ENCODE peak calls at places on chromosomes 2 and 18, in four cellular contexts. Z, H, O and R are unnamed samples.
A peak's percentile ranks its signal among the peaks of the same experiment; 100 is the strongest.

GRCh38 chr18:77114564-77115391 is 17.8 kb downstream of the MBP start:
- DNase-seq in Z (peak; percentile 92), H (peak; percentile 96), O (peak; percentile 95), R (no peak)

GRCh38 chr2:20604957-20605381 is 45.9 kb downstream of the HS1BP3 start:
- DNase-seq in Z (no peak), H (no peak), O (no peak), R (no peak)

GRCh38 chr18:11516988-11517630 is 92.3 kb upstream of the SLC35G4 start:
- DNase-seq in O (peak; percentile 48), H (no peak), Z (no peak), R (no peak)

GRCh38 chr2:231716641-231717280 is 8.4 kb downstream of the PTMA start:
- DNase-seq in H (no peak), Z (no peak), O (no peak), R (no peak)

GRCh38 chr2:2867371-2867770 is 510.2 kb downstream of the EIPR1 start:
- DNase-seq in Z (no peak), O (no peak), H (no peak), R (no peak)

GRCh38 chr2:25936889-25937545 is 45.3 kb downstream of the KIF3C start:
- DNase-seq in H (no peak), O (no peak), Z (peak; percentile 70), R (no peak)

GRCh38 chr2:218437969-218438368 is 19.0 kb downstream of the VIL1 start:
- DNase-seq in H (no peak), O (no peak), Z (no peak), R (no peak)

GRCh38 chr2:238108423-238109201 is 8.5 kb downstream of the ESPNL start:
- DNase-seq in H (no peak), O (peak; percentile 25), Z (no peak), R (peak; percentile 65)

GRCh38 chr2:99066075-99066557 is 75.4 kb upstream of the C2orf15 start:
- DNase-seq in H (peak; percentile 60), Z (no peak), O (no peak), R (no peak)

GRCh38 chr2:168736636-168737424 is 65.6 kb upstream of the NOSTRIN start:
- DNase-seq in H (no peak), O (peak; percentile 45), Z (no peak), R (no peak)

GRCh38 chr2:35365859-35366258 is 989.7 kb upstream of the CRIM1 start:
- DNase-seq in O (no peak), Z (no peak), H (peak; percentile 18), R (no peak)

GRCh38 chr2:203819434-203820133 is 48.0 kb upstream of the CTLA4 start:
- DNase-seq in H (no peak), O (no peak), Z (no peak), R (no peak)

GRCh38 chr2:84293791-84294380 is 165.2 kb downstream of the SUCLG1 start:
- DNase-seq in H (no peak), O (no peak), Z (no peak), R (no peak)

GRCh38 chr2:69073928-69074575 is 61.1 kb downstream of the ANTXR1 start:
- DNase-seq in H (peak; percentile 18), Z (no peak), O (no peak), R (no peak)

GRCh38 chr2:169561364-169561763 is 12.3 kb downstream of the FASTKD1 start:
- DNase-seq in H (no peak), O (no peak), Z (no peak), R (no peak)

GRCh38 chr2:11799826-11800225 is 53.4 kb downstream of the LPIN1 start:
- DNase-seq in Z (no peak), H (no peak), O (no peak), R (no peak)

GRCh38 chr18:77478619-77479018 is 229.0 kb downstream of the GALR1 start:
- DNase-seq in H (no peak), Z (peak; percentile 34), O (peak; percentile 50), R (no peak)

GRCh38 chr2:158717366-158718195 is 77.5 kb upstream of the DAPL1 start:
- DNase-seq in Z (no peak), O (no peak), H (no peak), R (no peak)

GRCh38 chr2:222410534-222410933 is 13.8 kb upstream of the SGPP2 start:
- DNase-seq in O (no peak), H (no peak), Z (no peak), R (no peak)

GRCh38 chr2:231604101-231604684 is 11.5 kb downstream of the TEX44 start:
- DNase-seq in Z (peak; percentile 48), O (peak; percentile 66), H (no peak), R (peak; percentile 61)

GRCh38 chr2:9221223-9221622 is 14.6 kb downstream of the ASAP2 start:
- DNase-seq in O (no peak), Z (no peak), H (no peak), R (no peak)

GRCh38 chr2:176657391-176657790 is 388.1 kb downstream of the MTX2 start:
- DNase-seq in Z (no peak), O (no peak), H (no peak), R (no peak)

GRCh38 chr2:210626849-210627248 is 70.5 kb downstream of the CPS1 start:
- DNase-seq in H (no peak), Z (no peak), O (no peak), R (no peak)

GRCh38 chr2:26978061-26978596 is 7.7 kb downstream of the MAPRE3 start:
- DNase-seq in H (no peak), O (peak; percentile 42), Z (no peak), R (no peak)

GRCh38 chr2:190794466-190795184 is 86.0 kb upstream of the GLS start:
- DNase-seq in O (no peak), Z (no peak), H (no peak), R (no peak)

GRCh38 chr2:219279916-219280516 is 850 bp downstream of the DNAJB2 start:
- DNase-seq in Z (no peak), H (no peak), O (peak; percentile 20), R (peak; percentile 68)

GRCh38 chr2:70703900-70704549 is 64.0 kb downstream of the ADD2 start:
- DNase-seq in Z (no peak), O (no peak), H (no peak), R (no peak)

GRCh38 chr2:11930211-11930761 is 183.9 kb downstream of the LPIN1 start:
- DNase-seq in O (peak; percentile 38), Z (no peak), H (no peak), R (no peak)

GRCh38 chr2:164335947-164336346 is 285.3 kb downstream of the GRB14 start:
- DNase-seq in Z (no peak), O (no peak), H (no peak), R (no peak)

GRCh38 chr2:149365826-149366583 is 35.6 kb downstream of the LYPD6 start:
- DNase-seq in O (no peak), Z (no peak), H (no peak), R (no peak)

GRCh38 chr2:121771976-121772742 is 16.7 kb downstream of the TSN start:
- DNase-seq in H (no peak), O (no peak), Z (no peak), R (no peak)

GRCh38 chr2:79801082-79801481 is 288.2 kb downstream of the CTNNA2 start:
- DNase-seq in O (no peak), H (no peak), Z (no peak), R (no peak)

GRCh38 chr2:68318686-68319396 is 908 bp downstream of the CNRIP1 start:
- DNase-seq in H (peak; percentile 6), O (peak; percentile 64), Z (no peak), R (no peak)

GRCh38 chr2:10170256-10170655 is 47.7 kb downstream of the RRM2 start:
- DNase-seq in O (no peak), Z (no peak), H (no peak), R (no peak)

GRCh38 chr2:123840016-123840415 is 185.1 kb upstream of the CNTNAP5 start:
- DNase-seq in Z (no peak), H (no peak), O (no peak), R (no peak)

GRCh38 chr2:23425338-23425871 is 40.4 kb downstream of the KLHL29 start:
- DNase-seq in O (no peak), H (no peak), Z (no peak), R (no peak)

GRCh38 chr2:173354601-173355131 is at the start of gene CDCA7:
- DNase-seq in H (peak; percentile 81), Z (peak; percentile 73), O (peak; percentile 62), R (peak; percentile 71)
- TF ChIP-seq POLR2A in H (peak; percentile 79), Z (no peak), O (no peak), R (peak; percentile 17)

DNA sequence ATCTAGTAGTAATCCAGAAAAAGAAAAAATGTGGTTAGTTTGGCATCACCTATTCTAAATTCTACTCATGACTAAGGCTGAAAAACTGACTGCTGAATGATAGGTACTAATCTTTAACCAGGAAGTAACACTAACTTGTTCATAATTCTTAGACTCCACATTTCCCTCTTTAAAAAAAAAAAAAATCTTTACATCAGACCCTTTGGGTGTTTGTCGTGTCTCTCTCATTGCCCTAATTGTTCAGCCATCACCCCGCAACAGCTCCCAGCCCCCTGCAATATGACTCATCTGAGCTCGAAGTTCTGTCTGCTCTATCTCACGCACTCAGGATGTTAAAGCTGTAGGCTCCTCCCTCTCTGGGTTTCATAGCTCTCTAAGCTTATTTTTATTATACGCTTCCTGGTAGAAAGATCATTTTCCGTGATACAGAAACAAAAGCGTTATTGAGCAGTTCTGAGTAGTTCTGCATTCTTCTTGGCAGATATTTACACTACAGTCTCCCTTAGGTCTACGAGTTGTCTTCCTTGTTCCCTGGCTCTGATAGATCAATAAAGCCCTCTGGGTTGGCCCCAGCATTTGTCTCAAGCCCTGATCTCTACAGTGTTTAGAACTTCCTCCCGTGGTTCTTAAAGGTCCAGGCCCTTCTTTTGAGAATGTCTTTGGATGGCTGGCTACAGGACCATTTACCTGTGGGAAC is 95.6 kb downstream of the TNFRSF11A start:
- DNase-seq in Z (no peak), O (no peak), H (peak; percentile 69), R (peak; percentile 33)
- TF ChIP-seq POLR2A in Z (no peak), O (no peak), H (no peak), R (no peak)

DNA sequence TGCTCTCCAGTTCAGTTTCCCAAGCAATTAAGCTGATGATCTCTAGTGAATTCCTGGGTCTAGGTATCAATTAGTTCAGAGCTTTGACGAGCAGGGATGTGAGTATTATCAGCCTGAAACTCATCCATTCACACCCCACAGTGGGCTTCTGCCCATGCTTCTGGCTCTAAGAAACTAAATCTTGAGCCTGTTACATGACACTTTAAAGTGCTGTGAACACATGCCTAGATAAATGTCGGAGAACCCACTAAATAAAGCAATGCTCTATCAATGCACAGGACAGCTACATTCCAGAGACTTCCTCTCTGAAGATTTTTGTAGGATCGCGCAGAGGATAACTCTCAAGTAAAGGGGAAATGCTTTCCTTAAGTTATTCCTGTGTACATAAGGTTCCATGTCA is 356.5 kb upstream of the TNP1 start:
- DNase-seq in O (no peak), Z (no peak), H (no peak), R (no peak)
- TF ChIP-seq POLR2A in O (no peak), Z (no peak), H (no peak), R (no peak)

GRCh38 chr2:184554736-184555135 is 43.6 kb upstream of the ZNF804A start:
- DNase-seq in H (no peak), Z (no peak), O (no peak), R (no peak)
- TF ChIP-seq POLR2A in H (no peak), Z (no peak), O (no peak), R (no peak)